ENCODE peak calls at places on chromosomes 5 and 9, in four cellular contexts. O is upper lobe of left lung, H is transverse colon, S is ascending aorta. Q is an unnamed sample.

GRCh38 chr9:114102484-114102883 is 3.4 kb upstream of the KIF12 start:
- DNase-seq in O (no peak), H (no peak), S (no peak), Q (no peak)

GRCh38 chr9:137245450-137246421 is 4.6 kb downstream of the TUBB4B start:
- DNase-seq in O (peak; percentile 56), H (no peak), S (no peak), Q (no peak)

GRCh38 chr5:120108586-120109254 is 355.4 kb upstream of the PRR16 start:
- DNase-seq in O (no peak), H (no peak), S (no peak), Q (no peak)

GRCh38 chr9:136859821-136860269 is 6.3 kb downstream of the EDF1 start:
- DNase-seq in O (peak; percentile 61), H (peak; percentile 75), S (no peak), Q (no peak)

GRCh38 chr9:27183701-27184100 is 74.7 kb downstream of the TEK start:
- DNase-seq in O (no peak), H (no peak), S (no peak), Q (no peak)

GRCh38 chr9:36136894-36137391 is 410 bp downstream of the GLIPR2 start:
- DNase-seq in O (no peak), H (no peak), S (no peak), Q (no peak)

GRCh38 chr5:65927497-65928340 is 1.3 kb downstream of the ERBIN start:
- DNase-seq in O (no peak), H (no peak), S (no peak), Q (no peak)

GRCh38 chr5:14438195-14438606 is 143.4 kb upstream of the OTULINL start:
- DNase-seq in O (no peak), H (no peak), S (no peak), Q (no peak)

GRCh38 chr9:4666042-4666699 is at the start of gene SPATA6L:
- DNase-seq in O (peak; percentile 92), H (peak; percentile 76), S (no peak), Q (no peak)

GRCh38 chr5:180455872-180456271 is 38.3 kb upstream of the CNOT6 start:
- DNase-seq in O (no peak), H (no peak), S (no peak), Q (no peak)

GRCh38 chr5:163379298-163380155 is 57.9 kb upstream of the CCNG1 start:
- DNase-seq in O (no peak), H (no peak), S (no peak), Q (no peak)

GRCh38 chr9:136133191-136133958 is 14.7 kb upstream of the TMEM250 start:
- DNase-seq in O (peak; percentile 88), H (no peak), S (no peak), Q (no peak)

GRCh38 chr5:53063176-53063575 is 46.4 kb downstream of the MOCS2 start:
- DNase-seq in O (no peak), H (no peak), S (no peak), Q (no peak)

GRCh38 chr5:168374532-168374931 is 83.1 kb downstream of the WWC1 start:
- DNase-seq in O (no peak), H (no peak), S (no peak), Q (no peak)

GRCh38 chr5:56490971-56491468 is 257.9 kb upstream of the ANKRD55 start:
- DNase-seq in O (no peak), H (no peak), S (no peak), Q (no peak)

GRCh38 chr9:93060746-93061259 is 2.3 kb downstream of the SUSD3 start:
- DNase-seq in O (no peak), H (no peak), S (no peak), Q (no peak)
- H3K27ac ChIP-seq in O (no peak overlapping the region), H (peak overlapping the region; percentile 20), S (peak overlapping the region; percentile 92), Q (peak overlapping the region; percentile 77)

DNA sequence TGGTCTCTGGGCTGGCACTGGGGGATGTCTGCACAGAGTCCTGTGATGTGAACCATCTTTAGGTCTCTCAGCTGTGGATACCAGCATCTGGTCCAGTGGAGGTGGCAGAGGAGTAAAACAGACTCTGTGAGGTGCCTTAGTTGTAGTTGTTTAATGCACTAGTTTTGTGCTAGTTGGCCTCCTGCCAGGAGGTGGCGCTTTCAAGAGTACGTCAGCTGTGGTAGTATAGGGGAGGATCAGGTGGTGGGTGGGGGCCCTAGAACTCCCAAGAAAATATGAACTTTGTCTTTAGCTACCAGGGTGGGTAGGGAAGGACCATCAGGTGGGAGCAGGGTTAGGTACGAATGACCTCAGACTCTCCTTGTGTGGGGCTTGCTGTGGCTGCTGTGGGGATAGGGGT is 197.1 kb downstream of the TMC1 start:
- DNase-seq in O (no peak), H (no peak), S (no peak), Q (no peak)
- TF ChIP-seq CTCF in O (no peak), H (no peak), S (no peak), Q (no peak)

GRCh38 chr9:127940598-127940997 is 2.9 kb upstream of the DPM2 start:
- DNase-seq in O (no peak), H (no peak), S (no peak), Q (no peak)

GRCh38 chr9:127937383-127938297 is at the start of gene DPM2:
- DNase-seq in O (peak; percentile 93), H (peak; percentile 88), S (no peak), Q (no peak)

GRCh38 chr9:127937046-127937382 is 640 bp downstream of the DPM2 start:
- DNase-seq in O (no peak), H (no peak), S (no peak), Q (no peak)

GRCh38 chr9:127936347-127936852 is 1.3 kb downstream of the DPM2 start:
- DNase-seq in O (no peak), H (no peak), S (no peak), Q (no peak)

DNA sequence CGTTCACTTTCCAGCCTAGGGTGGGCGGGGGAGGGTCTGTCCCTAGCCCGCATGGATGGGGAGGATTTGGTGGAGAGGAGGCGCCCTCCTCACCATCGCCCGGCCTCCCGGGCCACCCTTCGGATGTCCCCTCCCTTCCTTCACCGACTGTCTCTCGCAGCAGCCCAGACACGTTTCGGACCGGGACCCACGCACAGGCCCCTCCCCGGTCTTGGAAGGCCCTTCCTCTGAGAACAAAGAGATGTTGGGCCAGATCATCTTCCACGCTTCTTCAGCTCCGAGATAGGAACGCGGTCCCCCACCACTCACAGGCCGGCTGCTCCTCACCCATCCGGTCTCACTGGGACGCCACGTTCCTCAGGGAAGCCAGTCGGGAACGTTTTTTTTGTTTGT is 640 bp upstream of the DPM2 start:
- DNase-seq in O (peak; percentile 83), H (no peak), S (no peak), Q (no peak)
- H3K27ac ChIP-seq in O (peak overlapping the region; percentile 78), H (peak overlapping the region; percentile 58), S (peak overlapping the region; percentile 27), Q (peak overlapping the region; percentile 78)

GRCh38 chr9:134736791-134737489 is 95.3 kb downstream of the COL5A1 start:
- DNase-seq in O (no peak), H (no peak), S (no peak), Q (no peak)
- TF ChIP-seq CTCF in O (no peak), H (no peak), S (no peak), Q (no peak)

Q was measured in vagina.